ENCODE peak calls at places on chromosomes 7 and 10, in eight cellular contexts. F, O, W, M, P, B, G and J are unnamed samples.

GRCh38 chr7:117008849-117009531 is 55.7 kb downstream of the ST7 start:
- DNase-seq in F (no peak), O (no peak), W (no peak), M (no peak), P (peak), B (peak), G (no peak), J (peak)

GRCh38 chr10:104028823-104029527 is 56.7 kb downstream of the COL17A1 start:
- DNase-seq in F (no peak), O (no peak), W (no peak), M (no peak), P (no peak), B (no peak), G (no peak), J (no peak)

GRCh38 chr7:95798401-95798930 is 26.1 kb downstream of the DYNC1I1 start:
- DNase-seq in F (no peak), O (no peak), W (no peak), M (no peak), P (no peak), B (peak), G (no peak), J (no peak)

GRCh38 chr10:19958787-19959186 is 142.6 kb downstream of the PLXDC2 start:
- DNase-seq in F (no peak), O (no peak), W (no peak), M (no peak), P (peak), B (no peak), G (no peak), J (peak)

GRCh38 chr10:84352251-84352842 is 24.0 kb downstream of the CCSER2 start:
- DNase-seq in F (no peak), O (peak), W (peak), M (peak), P (peak), B (peak), G (peak), J (no peak)

GRCh38 chr10:78559514-78560392 is 509.0 kb upstream of the ZMIZ1 start:
- DNase-seq in F (no peak), O (no peak), W (no peak), M (no peak), P (no peak), B (no peak), G (no peak), J (no peak)

GRCh38 chr7:726084-726853 is at the start of gene DNAAF5:
- DNase-seq in F (peak), O (peak), W (peak), M (peak), P (peak), B (peak), G (peak), J (peak)

GRCh38 chr7:78218051-78218450 is 419.5 kb downstream of the PHTF2 start:
- DNase-seq in F (no peak), O (no peak), W (no peak), M (no peak), P (no peak), B (no peak), G (no peak), J (no peak)

GRCh38 chr10:3548702-3549101 is 236.3 kb downstream of the KLF6 start:
- DNase-seq in F (no peak), O (no peak), W (no peak), M (no peak), P (no peak), B (no peak), G (no peak), J (no peak)

GRCh38 chr10:79052311-79053080 is 16.3 kb upstream of the ZMIZ1 start:
- DNase-seq in F (no peak), O (peak), W (no peak), M (peak), P (no peak), B (peak), G (no peak), J (no peak)

GRCh38 chr10:50623299-50624153 is at the start of gene SGMS1:
- DNase-seq in F (peak), O (peak), W (peak), M (peak), P (peak), B (peak), G (peak), J (no peak)

GRCh38 chr10:35613597-35614226 is 8.6 kb downstream of the GJD4 start:
- DNase-seq in F (no peak), O (no peak), W (no peak), M (no peak), P (no peak), B (peak), G (no peak), J (no peak)

GRCh38 chr7:12210179-12211053 is 678 bp upstream of the TMEM106B start:
- DNase-seq in F (peak), O (peak), W (peak), M (peak), P (peak), B (no peak), G (peak), J (no peak)

GRCh38 chr7:45187089-45187945 is 29.7 kb downstream of the RAMP3 start:
- DNase-seq in F (no peak), O (no peak), W (no peak), M (no peak), P (no peak), B (no peak), G (no peak), J (no peak)

DNA sequence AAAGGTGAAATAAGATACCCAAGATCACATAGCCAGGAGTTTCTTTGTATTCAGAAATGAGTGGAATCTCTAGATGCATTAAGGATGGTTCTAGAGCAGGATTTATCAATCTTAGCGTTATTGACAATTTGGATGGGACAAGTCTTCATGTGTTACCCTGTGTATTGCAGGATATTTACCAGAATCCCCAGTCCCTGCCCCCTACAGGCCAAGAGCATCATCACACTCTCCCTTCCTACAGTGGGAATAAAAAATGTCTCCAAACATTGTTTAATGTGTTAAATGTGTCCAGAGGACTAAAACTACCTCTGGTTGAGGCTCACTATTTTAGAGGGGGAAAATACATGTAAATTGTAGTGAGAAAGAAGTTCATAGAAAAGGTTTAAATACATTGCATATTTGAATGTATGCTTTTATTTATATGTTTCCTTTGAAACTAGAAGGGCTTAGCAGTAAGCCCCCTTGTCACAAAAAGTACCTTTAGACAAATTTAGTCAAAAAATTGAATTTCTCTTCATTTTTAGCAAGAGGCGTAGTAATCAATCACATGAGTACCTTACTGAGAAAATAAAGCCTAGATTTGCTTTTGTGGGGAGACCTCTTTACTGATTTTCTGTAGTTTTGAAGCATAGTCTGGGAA is 141.2 kb downstream of the MLLT10 start:
- DNase-seq in F (no peak), O (no peak), W (no peak), M (no peak), P (peak), B (peak), G (peak), J (no peak)
- TF ChIP-seq CTCF in F (peak), O (peak), W (peak), M (peak), P (peak), B (peak), G (peak), J (peak)

DNA sequence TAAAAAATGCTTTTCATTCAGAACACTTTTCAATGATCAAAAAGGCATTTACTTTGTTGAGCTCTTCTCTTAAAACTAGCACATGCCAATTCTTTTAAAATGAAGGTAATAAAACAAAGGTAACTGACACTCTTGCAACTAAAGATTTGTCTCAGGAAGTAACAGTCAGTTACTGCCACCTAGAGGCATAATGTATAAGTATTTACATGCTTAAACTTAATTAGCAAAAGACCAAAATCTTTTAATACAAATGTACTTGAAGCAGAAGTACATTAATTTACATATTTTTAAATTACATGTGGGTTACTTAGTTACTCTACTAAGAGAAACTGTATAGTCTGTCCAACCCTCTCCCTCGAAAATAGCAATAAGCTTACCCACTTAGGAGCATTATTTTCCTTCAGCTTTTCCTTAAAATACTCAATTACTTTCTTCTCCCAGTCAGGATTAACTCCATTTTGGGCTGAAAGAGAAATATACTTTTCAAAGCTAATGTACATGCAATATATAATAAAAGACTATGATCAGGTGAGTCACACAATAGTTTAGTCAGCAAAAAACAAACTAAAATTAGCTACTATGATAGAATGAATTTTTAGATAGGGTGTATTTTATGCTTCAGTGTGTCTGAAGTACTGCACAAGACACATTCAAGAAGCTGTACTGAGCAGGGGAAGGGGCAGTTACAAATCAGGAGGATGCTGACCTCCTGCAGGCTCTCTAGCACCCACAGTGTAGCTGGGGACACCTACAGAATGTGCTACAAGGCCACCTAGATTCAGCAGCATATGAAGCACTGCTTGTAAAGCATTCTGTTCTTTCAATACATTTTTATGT is 13.0 kb downstream of the MCMBP start:
- DNase-seq in F (no peak), O (no peak), W (no peak), M (no peak), P (peak), B (peak), G (no peak), J (peak)
- TF ChIP-seq CTCF in F (peak), O (peak), W (peak), M (peak), P (peak), B (peak), G (peak), J (peak)

GRCh38 chr10:80701706-80702105 is 164.0 kb downstream of the SH2D4B start:
- DNase-seq in F (no peak), O (no peak), W (no peak), M (no peak), P (no peak), B (no peak), G (no peak), J (no peak)
- TF ChIP-seq CTCF in F (no peak), O (no peak), W (no peak), M (no peak), P (no peak), B (no peak), G (no peak), J (no peak)

GRCh38 chr7:138459300-138460175 is 521 bp upstream of the TRIM24 start:
- DNase-seq in F (peak), O (peak), W (peak), M (peak), P (peak), B (peak), G (peak), J (peak)
- TF ChIP-seq CTCF in F (no peak), O (no peak), W (peak), M (no peak), P (peak), B (peak), G (no peak), J (no peak)

GRCh38 chr10:92177546-92177945 is 113.3 kb downstream of the CPEB3 start:
- DNase-seq in F (no peak), O (no peak), W (no peak), M (no peak), P (no peak), B (peak), G (no peak), J (no peak)

GRCh38 chr10:92184977-92185376 is 105.9 kb downstream of the CPEB3 start:
- DNase-seq in F (no peak), O (no peak), W (no peak), M (no peak), P (no peak), B (no peak), G (no peak), J (no peak)

GRCh38 chr10:92180326-92180881 is 110.5 kb downstream of the CPEB3 start:
- DNase-seq in F (no peak), O (no peak), W (no peak), M (no peak), P (no peak), B (no peak), G (no peak), J (no peak)

GRCh38 chr10:92183199-92183598 is 107.7 kb downstream of the CPEB3 start:
- DNase-seq in F (no peak), O (no peak), W (no peak), M (no peak), P (no peak), B (no peak), G (no peak), J (no peak)

GRCh38 chr10:92181575-92181974 is 109.3 kb downstream of the CPEB3 start:
- DNase-seq in F (no peak), O (no peak), W (no peak), M (no peak), P (peak), B (peak), G (no peak), J (no peak)
- TF ChIP-seq CTCF in F (peak), O (no peak), W (no peak), M (no peak), P (peak), B (peak), G (no peak), J (no peak)